ENCODE peak calls at places on chromosome 3, in eight cellular contexts. P, A, G, U, W, D, L and C are unnamed samples.
A peak's percentile ranks its signal among the peaks of the same experiment; 100 is the strongest.

GRCh38 chr3:54670269-54671000 is 257.4 kb downstream of the LRTM1 start:
- DNase-seq in P (no peak), G (no peak), U (no peak), W (no peak), L (no peak), A (no peak), D (no peak), C (no peak)

GRCh38 chr3:170493712-170494182 is 75.1 kb downstream of the CLDN11 start:
- DNase-seq in L (no peak), G (no peak), P (peak; percentile 77), W (no peak), A (no peak), D (no peak), U (peak; percentile 78), C (no peak)

GRCh38 chr3:37301980-37302379 is 127.6 kb upstream of the LRRFIP2 start:
- DNase-seq in D (no peak), P (no peak), A (no peak), G (no peak), L (no peak), W (no peak), U (peak; percentile 24), C (no peak)

GRCh38 chr3:49025005-49025792 is 3.3 kb downstream of the NDUFAF3 start:
- DNase-seq in A (no peak), D (no peak), W (no peak), L (no peak), P (no peak), U (peak; percentile 32), G (no peak), C (no peak)

GRCh38 chr3:160676547-160677303 is at the start of gene ARL14:
- DNase-seq in W (no peak), U (peak; percentile 71), D (no peak), P (peak; percentile 78), L (peak; percentile 87), G (no peak), A (no peak), C (no peak)

GRCh38 chr3:58463181-58463941 is 28.5 kb upstream of the KCTD6 start:
- DNase-seq in W (peak; percentile 74), L (peak; percentile 84), U (peak; percentile 79), D (peak; percentile 61), A (peak; percentile 78), P (peak; percentile 70), G (peak; percentile 19), C (peak; percentile 87)

GRCh38 chr3:163664466-163664865 is 1413.8 kb downstream of the SI start:
- DNase-seq in D (no peak), G (no peak), W (no peak), P (no peak), L (no peak), U (no peak), A (no peak), C (no peak)

GRCh38 chr3:55481067-55481917 is 5.8 kb downstream of the WNT5A start:
- DNase-seq in G (no peak), U (peak; percentile 88), D (peak; percentile 51), W (peak; percentile 28), P (no peak), A (no peak), L (no peak), C (no peak)

GRCh38 chr3:159751141-159751540 is 237.5 kb upstream of the IL12A start:
- DNase-seq in P (no peak), G (no peak), D (no peak), W (no peak), A (no peak), U (peak; percentile 50), L (no peak), C (no peak)

GRCh38 chr3:143166376-143166775 is 46.8 kb downstream of the CHST2 start:
- DNase-seq in A (no peak), L (no peak), P (no peak), G (no peak), W (no peak), U (no peak), D (no peak), C (no peak)

GRCh38 chr3:112653881-112654300 is 12.9 kb upstream of the CCDC80 start:
- DNase-seq in L (no peak), D (no peak), U (peak; percentile 83), G (no peak), W (no peak), A (no peak), P (no peak), C (no peak)

GRCh38 chr3:195032106-195032759 is 238.7 kb downstream of the XXYLT1 start:
- DNase-seq in A (no peak), P (no peak), W (peak; percentile 68), U (no peak), G (no peak), D (no peak), L (no peak), C (no peak)

GRCh38 chr3:78785004-78785403 is 982.8 kb downstream of the ROBO1 start:
- DNase-seq in A (no peak), P (no peak), L (no peak), G (no peak), U (no peak), W (no peak), D (no peak), C (no peak)

GRCh38 chr3:128524374-128525299 is 31.6 kb upstream of the GATA2 start:
- DNase-seq in W (no peak), P (no peak), G (no peak), L (no peak), U (no peak), A (no peak), D (no peak), C (no peak)